ENCODE peak calls at places on chromosomes 7 and 10, in four cellular contexts. C is nephron progenitor cell, P is heart left ventricle, D is colonic mucosa. R is an unnamed sample.
A peak's percentile ranks its signal among the peaks of the same experiment; 100 is the strongest.

GRCh38 chr10:74072503-74072902 is 74.6 kb downstream of the VCL start:
- DNase-seq in C (no peak), D (no peak), P (no peak), R (no peak)

GRCh38 chr10:132732518-132732917 is 53.4 kb downstream of the NKX6-2 start:
- DNase-seq in C (no peak), P (no peak), D (no peak), R (no peak)

GRCh38 chr10:84565881-84566280 is 237.5 kb downstream of the CCSER2 start:
- DNase-seq in D (peak; percentile 2), P (no peak), C (no peak), R (no peak)

GRCh38 chr10:47299989-47300931 is at the start of gene GDF10:
- DNase-seq in D (no peak), P (no peak), C (peak; percentile 71), R (no peak)

GRCh38 chr10:43131906-43132305 is 6.3 kb upstream of the CSGALNACT2 start:
- DNase-seq in D (peak; percentile 11), P (no peak), C (no peak), R (no peak)

GRCh38 chr7:36515847-36516246 is 126.2 kb downstream of the ANLN start:
- DNase-seq in D (no peak), P (no peak), C (no peak), R (no peak)

GRCh38 chr10:99521474-99522077 is 11.2 kb upstream of the NKX2-3 start:
- DNase-seq in C (peak; percentile 61), D (peak; percentile 18), P (no peak), R (no peak)

GRCh38 chr10:36362257-36362656 is 720.2 kb upstream of the FZD8 start:
- DNase-seq in C (no peak), P (no peak), D (no peak), R (no peak)

GRCh38 chr10:61757525-61758397 is 95.0 kb downstream of the CABCOCO1 start:
- DNase-seq in C (no peak), P (no peak), D (peak; percentile 78), R (no peak)

GRCh38 chr10:93435621-93436385 is 46.3 kb downstream of the MYOF start:
- DNase-seq in P (no peak), D (no peak), C (no peak), R (no peak)

GRCh38 chr10:73875139-73875475 is 752 bp upstream of the CAMK2G start:
- DNase-seq in P (no peak), D (no peak), C (no peak), R (no peak)

GRCh38 chr10:96987842-96988175 is 155.7 kb downstream of the LCOR start:
- DNase-seq in P (no peak), C (no peak), D (no peak), R (no peak)

GRCh38 chr10:28839600-28840007 is 162.3 kb downstream of the BAMBI start:
- DNase-seq in D (peak; percentile 32), C (no peak), P (peak; percentile 57), R (no peak)

GRCh38 chr7:116236020-116236630 is 25.8 kb downstream of the TES start:
- DNase-seq in D (peak; percentile 46), C (peak; percentile 22), P (peak; percentile 41), R (peak; percentile 63)

GRCh38 chr7:47332681-47333080 is 249.2 kb downstream of the TNS3 start:
- DNase-seq in P (no peak), D (no peak), C (no peak), R (no peak)